ENCODE peak calls at places on chromosomes 16 and 17, in nine cellular contexts. G, O, C, R, L, K, P, F and D are unnamed samples.
A peak's percentile ranks its signal among the peaks of the same experiment; 100 is the strongest.

GRCh38 chr16:89410794-89411309 is 79.5 kb downstream of the ANKRD11 start:
- DNase-seq in G (peak; percentile 83), O (peak; percentile 87), C (no peak), R (no peak), L (no peak), K (peak; percentile 55), P (no peak), F (no peak), D (peak; percentile 88)

GRCh38 chr17:14845562-14846335 is 419.4 kb downstream of the PMP22 start:
- DNase-seq in G (no peak), O (peak; percentile 58), C (no peak), R (no peak), L (no peak), K (no peak), P (no peak), F (no peak), D (no peak)

GRCh38 chr16:1430759-1431496 is at the start of gene PERCC1:
- DNase-seq in G (no peak), O (no peak), C (no peak), R (no peak), L (no peak), K (no peak), P (no peak), F (no peak), D (no peak)

GRCh38 chr17:66319226-66319625 is 16.8 kb downstream of the PRKCA start:
- DNase-seq in G (no peak), O (no peak), C (no peak), R (no peak), L (no peak), K (no peak), P (no peak), F (no peak), D (no peak)

GRCh38 chr17:74484066-74484465 is 17.6 kb downstream of the CD300A start:
- DNase-seq in G (no peak), O (no peak), C (no peak), R (no peak), L (no peak), K (no peak), P (no peak), F (no peak), D (no peak)

GRCh38 chr17:61208301-61209098 is 191.1 kb upstream of the TBX2 start:
- DNase-seq in G (no peak), O (no peak), C (no peak), R (no peak), L (no peak), K (no peak), P (no peak), F (no peak), D (peak; percentile 34)

GRCh38 chr17:61421460-61421859 is 21.8 kb downstream of the TBX2 start:
- DNase-seq in G (no peak), O (no peak), C (no peak), R (no peak), L (no peak), K (no peak), P (no peak), F (no peak), D (no peak)

GRCh38 chr17:77963441-77963840 is 4.9 kb downstream of the TNRC6C start:
- DNase-seq in G (peak; percentile 94), O (peak; percentile 95), C (peak; percentile 53), R (no peak), L (no peak), K (peak; percentile 33), P (no peak), F (no peak), D (peak; percentile 11)

GRCh38 chr16:89502319-89502843 is 5.8 kb upstream of the SPG7 start:
- DNase-seq in G (peak; percentile 45), O (no peak), C (no peak), R (no peak), L (no peak), K (no peak), P (no peak), F (no peak), D (no peak)

GRCh38 chr17:32755045-32755805 is 121.7 kb downstream of the MYO1D start:
- DNase-seq in G (peak; percentile 62), O (peak; percentile 62), C (peak; percentile 39), R (no peak), L (no peak), K (no peak), P (no peak), F (no peak), D (peak; percentile 79)

GRCh38 chr16:48963306-48963705 is 318.3 kb downstream of the CBLN1 start:
- DNase-seq in G (peak; percentile 67), O (peak; percentile 64), C (no peak), R (no peak), L (no peak), K (no peak), P (no peak), F (no peak), D (no peak)

GRCh38 chr16:49639739-49640388 is 216.0 kb downstream of the ZNF423 start:
- DNase-seq in G (peak; percentile 86), O (no peak), C (peak; percentile 63), R (no peak), L (no peak), K (peak; percentile 71), P (no peak), F (no peak), D (no peak)

GRCh38 chr16:57264950-57265371 is 19.5 kb downstream of the PLLP start:
- DNase-seq in G (no peak), O (no peak), C (no peak), R (no peak), L (no peak), K (no peak), P (no peak), F (no peak), D (no peak)

GRCh38 chr17:78709119-78709681 is 72.9 kb downstream of the CYTH1 start:
- DNase-seq in G (no peak), O (no peak), C (no peak), R (no peak), L (no peak), K (no peak), P (no peak), F (no peak), D (no peak)

GRCh38 chr16:88298166-88298881 is 84.4 kb upstream of the ZNF469 start:
- DNase-seq in G (peak; percentile 47), O (peak; percentile 63), C (no peak), R (no peak), L (no peak), K (peak; percentile 36), P (no peak), F (no peak), D (peak; percentile 41)

GRCh38 chr17:78595135-78595810 is 18.1 kb upstream of the DNAH17 start:
- DNase-seq in G (no peak), O (peak; percentile 22), C (no peak), R (no peak), L (no peak), K (no peak), P (no peak), F (no peak), D (no peak)

GRCh38 chr16:49333268-49333597 is 40.4 kb upstream of the C16orf78 start:
- DNase-seq in G (no peak), O (no peak), C (no peak), R (no peak), L (no peak), K (no peak), P (no peak), F (no peak), D (no peak)

GRCh38 chr17:81180836-81181810 is 15.1 kb upstream of the AATK start:
- DNase-seq in G (no peak), O (no peak), C (no peak), R (no peak), L (no peak), K (no peak), P (no peak), F (no peak), D (no peak)

GRCh38 chr17:38877130-38877851 is 7.4 kb downstream of the LASP1 start:
- DNase-seq in G (no peak), O (no peak), C (no peak), R (no peak), L (no peak), K (no peak), P (no peak), F (no peak), D (no peak)

GRCh38 chr17:54426287-54426886 is 474.3 kb upstream of the TOM1L1 start:
- DNase-seq in G (no peak), O (no peak), C (peak; percentile 14), R (no peak), L (no peak), K (no peak), P (no peak), F (no peak), D (no peak)